ENCODE peak calls at places on chromosomes 6 and 20, in seven cellular contexts. One of them, this sample, is unnamed.

GRCh38 chr6:38552136-38552535 is 87.6 kb downstream of the BTBD9 start:
- DNase-seq in endothelial cell: no peak
- DNase-seq in CD4-positive, alpha-beta T cell: no peak
- DNase-seq in psoas muscle: no peak
- DNase-seq in coronary artery: no peak
- DNase-seq in neural progenitor cell: no peak
- DNase-seq in tibial artery: no peak
- DNase-seq in this sample: no peak

GRCh38 chr6:56370591-56371198 is 123.3 kb upstream of the COL21A1 start:
- DNase-seq in endothelial cell: no peak
- DNase-seq in CD4-positive, alpha-beta T cell: no peak
- DNase-seq in psoas muscle: no peak
- DNase-seq in coronary artery: no peak
- DNase-seq in neural progenitor cell: no peak
- DNase-seq in tibial artery: no peak
- DNase-seq in this sample: no peak

GRCh38 chr20:58366866-58367265 is 22.2 kb upstream of the VAPB start:
- DNase-seq in endothelial cell: no peak
- DNase-seq in CD4-positive, alpha-beta T cell: no peak
- DNase-seq in psoas muscle: no peak
- DNase-seq in coronary artery: no peak
- DNase-seq in neural progenitor cell: no peak
- DNase-seq in tibial artery: no peak
- DNase-seq in this sample: no peak

GRCh38 chr6:28490191-28490890 is 25.3 kb downstream of the GPX6 start:
- DNase-seq in endothelial cell: peak
- DNase-seq in CD4-positive, alpha-beta T cell: no peak
- DNase-seq in psoas muscle: no peak
- DNase-seq in coronary artery: no peak
- DNase-seq in neural progenitor cell: peak
- DNase-seq in tibial artery: no peak
- DNase-seq in this sample: peak

GRCh38 chr20:58064411-58065010 is 163.9 kb downstream of the ANKRD60 start:
- DNase-seq in endothelial cell: no peak
- DNase-seq in CD4-positive, alpha-beta T cell: no peak
- DNase-seq in psoas muscle: no peak
- DNase-seq in coronary artery: peak
- DNase-seq in neural progenitor cell: no peak
- DNase-seq in tibial artery: peak
- DNase-seq in this sample: no peak

GRCh38 chr20:2872304-2873009 is 824 bp upstream of the PTPRA start:
- DNase-seq in endothelial cell: peak
- DNase-seq in CD4-positive, alpha-beta T cell: peak
- DNase-seq in psoas muscle: peak
- DNase-seq in coronary artery: no peak
- DNase-seq in neural progenitor cell: peak
- DNase-seq in tibial artery: peak
- DNase-seq in this sample: peak

GRCh38 chr20:55782861-55783260 is 222.5 kb downstream of the CBLN4 start:
- DNase-seq in endothelial cell: no peak
- DNase-seq in CD4-positive, alpha-beta T cell: no peak
- DNase-seq in psoas muscle: no peak
- DNase-seq in coronary artery: no peak
- DNase-seq in neural progenitor cell: no peak
- DNase-seq in tibial artery: no peak
- DNase-seq in this sample: no peak

GRCh38 chr6:89734526-89734925 is 85.1 kb downstream of the MDN1 start:
- DNase-seq in endothelial cell: no peak
- DNase-seq in CD4-positive, alpha-beta T cell: no peak
- DNase-seq in psoas muscle: no peak
- DNase-seq in coronary artery: no peak
- DNase-seq in neural progenitor cell: no peak
- DNase-seq in tibial artery: no peak
- DNase-seq in this sample: no peak

GRCh38 chr6:166097914-166098522 is 69.6 kb downstream of the TBXT start:
- DNase-seq in endothelial cell: peak
- DNase-seq in CD4-positive, alpha-beta T cell: peak
- DNase-seq in psoas muscle: peak
- DNase-seq in coronary artery: no peak
- DNase-seq in neural progenitor cell: peak
- DNase-seq in tibial artery: peak
- DNase-seq in this sample: peak

GRCh38 chr6:17599885-17600526 is at the start of gene FAM8A1:
- DNase-seq in endothelial cell: peak
- DNase-seq in CD4-positive, alpha-beta T cell: peak
- DNase-seq in psoas muscle: peak
- DNase-seq in coronary artery: peak
- DNase-seq in neural progenitor cell: peak
- DNase-seq in tibial artery: peak
- DNase-seq in this sample: peak
- TF ChIP-seq CTCF in endothelial cell: peak
- TF ChIP-seq CTCF in CD4-positive, alpha-beta T cell: peak
- TF ChIP-seq CTCF in psoas muscle: peak
- TF ChIP-seq CTCF in coronary artery: peak
- TF ChIP-seq CTCF in neural progenitor cell: peak
- TF ChIP-seq CTCF in tibial artery: peak
- TF ChIP-seq CTCF in this sample: peak

GRCh38 chr6:96522469-96523009 is 933 bp downstream of the UFL1 start:
- DNase-seq in endothelial cell: no peak
- DNase-seq in CD4-positive, alpha-beta T cell: no peak
- DNase-seq in psoas muscle: no peak
- DNase-seq in coronary artery: no peak
- DNase-seq in neural progenitor cell: no peak
- DNase-seq in tibial artery: no peak
- DNase-seq in this sample: peak

GRCh38 chr6:96521267-96521624 is 360 bp upstream of the UFL1 start:
- DNase-seq in endothelial cell: no peak
- DNase-seq in CD4-positive, alpha-beta T cell: no peak
- DNase-seq in psoas muscle: no peak
- DNase-seq in coronary artery: no peak
- DNase-seq in neural progenitor cell: no peak
- DNase-seq in tibial artery: no peak
- DNase-seq in this sample: no peak

GRCh38 chr6:96520851-96521115 is 823 bp upstream of the UFL1 start:
- DNase-seq in endothelial cell: no peak
- DNase-seq in CD4-positive, alpha-beta T cell: no peak
- DNase-seq in psoas muscle: no peak
- DNase-seq in coronary artery: no peak
- DNase-seq in neural progenitor cell: no peak
- DNase-seq in tibial artery: no peak
- DNase-seq in this sample: no peak

GRCh38 chr6:96520039-96520850 is 1.4 kb upstream of the UFL1 start:
- DNase-seq in endothelial cell: no peak
- DNase-seq in CD4-positive, alpha-beta T cell: no peak
- DNase-seq in psoas muscle: no peak
- DNase-seq in coronary artery: no peak
- DNase-seq in neural progenitor cell: no peak
- DNase-seq in tibial artery: no peak
- DNase-seq in this sample: peak

GRCh38 chr6:96521625-96522468 is at the start of gene UFL1:
- DNase-seq in endothelial cell: peak
- DNase-seq in CD4-positive, alpha-beta T cell: peak
- DNase-seq in psoas muscle: peak
- DNase-seq in coronary artery: peak
- DNase-seq in neural progenitor cell: peak
- DNase-seq in tibial artery: peak
- DNase-seq in this sample: peak
- TF ChIP-seq CTCF in endothelial cell: no peak
- TF ChIP-seq CTCF in CD4-positive, alpha-beta T cell: no peak
- TF ChIP-seq CTCF in psoas muscle: no peak
- TF ChIP-seq CTCF in coronary artery: no peak
- TF ChIP-seq CTCF in neural progenitor cell: peak
- TF ChIP-seq CTCF in tibial artery: no peak
- TF ChIP-seq CTCF in this sample: no peak

DNA sequence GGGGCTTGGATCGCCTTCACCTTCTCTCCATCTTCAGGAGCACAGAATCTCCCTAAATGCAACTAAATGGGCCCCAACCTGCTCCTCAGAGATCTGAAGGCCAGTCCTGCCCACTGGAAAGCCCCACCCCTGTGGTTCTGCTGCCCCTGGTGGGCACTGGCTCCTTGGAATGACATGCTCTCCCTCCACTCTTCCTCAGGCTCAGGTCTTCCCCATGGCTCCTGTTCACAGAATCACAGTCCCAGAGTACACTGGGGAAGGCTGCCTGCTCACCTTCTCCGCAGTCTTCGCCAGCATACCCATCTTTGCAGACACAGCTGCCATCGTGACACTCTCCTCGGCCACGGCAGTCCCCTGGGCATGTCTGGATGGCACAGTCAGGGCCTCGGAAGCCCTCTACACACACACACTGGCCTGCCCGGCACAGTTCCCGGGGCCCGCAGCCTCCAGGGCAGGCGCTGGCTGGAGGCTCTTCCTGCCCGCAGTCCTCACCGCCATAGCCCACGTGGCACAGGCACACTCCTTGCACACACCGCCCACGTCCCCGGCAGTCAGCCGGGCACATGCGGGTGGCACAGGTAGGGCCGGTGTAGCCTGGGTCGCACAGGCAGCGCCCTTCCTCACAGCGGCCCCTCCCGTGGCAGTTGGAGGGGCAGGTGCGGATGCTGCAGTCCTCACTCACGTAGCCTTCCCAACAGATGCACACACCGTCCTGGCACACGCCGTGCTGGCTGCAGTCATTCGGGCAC is 13.6 kb downstream of the TNXB start:
- DNase-seq in endothelial cell: no peak
- DNase-seq in CD4-positive, alpha-beta T cell: no peak
- DNase-seq in psoas muscle: peak
- DNase-seq in coronary artery: no peak
- DNase-seq in neural progenitor cell: no peak
- DNase-seq in tibial artery: no peak
- DNase-seq in this sample: no peak
- TF ChIP-seq CTCF in endothelial cell: no peak
- TF ChIP-seq CTCF in CD4-positive, alpha-beta T cell: no peak
- TF ChIP-seq CTCF in psoas muscle: no peak
- TF ChIP-seq CTCF in coronary artery: no peak
- TF ChIP-seq CTCF in neural progenitor cell: peak
- TF ChIP-seq CTCF in tibial artery: no peak
- TF ChIP-seq CTCF in this sample: no peak

GRCh38 chr6:44470106-44470446 is 82.6 kb downstream of the CDC5L start:
- DNase-seq in endothelial cell: no peak
- DNase-seq in CD4-positive, alpha-beta T cell: no peak
- DNase-seq in psoas muscle: no peak
- DNase-seq in coronary artery: no peak
- DNase-seq in neural progenitor cell: no peak
- DNase-seq in tibial artery: no peak
- DNase-seq in this sample: no peak
- TF ChIP-seq CTCF in endothelial cell: peak
- TF ChIP-seq CTCF in CD4-positive, alpha-beta T cell: no peak
- TF ChIP-seq CTCF in psoas muscle: no peak
- TF ChIP-seq CTCF in coronary artery: no peak
- TF ChIP-seq CTCF in neural progenitor cell: no peak
- TF ChIP-seq CTCF in tibial artery: no peak
- TF ChIP-seq CTCF in this sample: peak

DNA sequence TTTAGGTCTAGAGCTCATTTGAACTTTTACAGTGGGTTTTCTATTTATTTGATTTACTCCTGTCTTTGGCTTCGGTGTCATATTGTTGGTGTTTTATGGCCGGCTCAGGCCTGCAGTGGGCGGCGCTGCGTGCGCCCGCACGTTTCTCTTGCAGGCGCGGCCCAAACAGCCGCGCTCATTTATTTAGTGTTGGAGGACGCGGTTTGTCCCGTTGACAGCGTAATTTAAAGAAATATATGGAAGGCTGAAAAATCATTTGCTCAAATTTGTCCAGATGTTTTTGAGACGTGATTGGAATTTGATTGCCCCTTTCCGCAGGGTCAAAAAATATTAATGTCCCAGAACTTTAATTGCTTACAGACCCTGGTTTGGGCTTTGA is 22.1 kb downstream of the TFAP2B start:
- DNase-seq in endothelial cell: no peak
- DNase-seq in CD4-positive, alpha-beta T cell: no peak
- DNase-seq in psoas muscle: no peak
- DNase-seq in coronary artery: no peak
- DNase-seq in neural progenitor cell: peak
- DNase-seq in tibial artery: no peak
- DNase-seq in this sample: no peak
- TF ChIP-seq CTCF in endothelial cell: no peak
- TF ChIP-seq CTCF in CD4-positive, alpha-beta T cell: no peak
- TF ChIP-seq CTCF in psoas muscle: no peak
- TF ChIP-seq CTCF in coronary artery: no peak
- TF ChIP-seq CTCF in neural progenitor cell: peak
- TF ChIP-seq CTCF in tibial artery: no peak
- TF ChIP-seq CTCF in this sample: no peak

GRCh38 chr20:46057856-46058655 is 29.0 kb downstream of the SLC12A5 start:
- DNase-seq in endothelial cell: peak
- DNase-seq in CD4-positive, alpha-beta T cell: no peak
- DNase-seq in psoas muscle: peak
- DNase-seq in coronary artery: no peak
- DNase-seq in neural progenitor cell: peak
- DNase-seq in tibial artery: peak
- DNase-seq in this sample: peak
- TF ChIP-seq CTCF in endothelial cell: peak
- TF ChIP-seq CTCF in CD4-positive, alpha-beta T cell: no peak
- TF ChIP-seq CTCF in psoas muscle: no peak
- TF ChIP-seq CTCF in coronary artery: no peak
- TF ChIP-seq CTCF in neural progenitor cell: peak
- TF ChIP-seq CTCF in tibial artery: peak
- TF ChIP-seq CTCF in this sample: no peak